ENCODE peak calls at places on chromosome 10, in seven cellular contexts. I is endothelial cell, J is NCI-H2029, Q is IMR-90, O is GM10248, G is pancreas, W is NCI-H1092. F is an unnamed sample.

GRCh38 chr10:48627984-48628609 is 23.2 kb upstream of the ARHGAP22 start:
- DNase-seq in I (no peak), J (no peak), Q (peak; percentile 55), O (no peak), G (no peak), W (no peak), F (peak; percentile 85)

GRCh38 chr10:86681722-86682386 is 13.5 kb downstream of the LDB3 start:
- DNase-seq in I (no peak), J (no peak), Q (no peak), O (no peak), G (no peak), W (no peak), F (no peak)

GRCh38 chr10:92486637-92487036 is 87.3 kb downstream of the IDE start:
- DNase-seq in I (no peak), J (no peak), Q (no peak), O (no peak), G (no peak), W (no peak), F (no peak)

GRCh38 chr10:94626476-94626875 is 57.1 kb upstream of the CYP2C18 start:
- DNase-seq in I (no peak), J (no peak), Q (no peak), O (no peak), G (no peak), W (no peak), F (no peak)

GRCh38 chr10:52532650-52533290 is 218.7 kb downstream of the DKK1 start:
- DNase-seq in I (no peak), J (no peak), Q (no peak), O (no peak), G (no peak), W (no peak), F (no peak)

GRCh38 chr10:42428534-42428933 is 209.8 kb downstream of the ZNF33B start:
- DNase-seq in I (no peak), J (no peak), Q (no peak), O (no peak), G (no peak), W (no peak), F (peak; percentile 8)

GRCh38 chr10:93138113-93138870 is 64.6 kb downstream of the CYP26A1 start:
- DNase-seq in I (no peak), J (no peak), Q (no peak), O (no peak), G (no peak), W (no peak), F (no peak)

GRCh38 chr10:104640339-104641149 is 546 bp upstream of the SORCS3 start:
- DNase-seq in I (peak; percentile 31), J (no peak), Q (no peak), O (no peak), G (no peak), W (no peak), F (no peak)

GRCh38 chr10:72250666-72251065 is 23.1 kb upstream of the DDIT4 start:
- DNase-seq in I (no peak), J (no peak), Q (peak; percentile 82), O (no peak), G (no peak), W (no peak), F (peak; percentile 86)

GRCh38 chr10:75406158-75407065 is 4.8 kb upstream of the ZNF503 start:
- DNase-seq in I (no peak), J (no peak), Q (no peak), O (no peak), G (peak; percentile 25), W (no peak), F (no peak)

GRCh38 chr10:1448252-1448901 is 288.9 kb downstream of the ADARB2 start:
- DNase-seq in I (no peak), J (no peak), Q (no peak), O (no peak), G (no peak), W (no peak), F (no peak)

GRCh38 chr10:97708976-97709745 is 4.4 kb upstream of the MARVELD1 start:
- DNase-seq in I (peak; percentile 61), J (no peak), Q (peak; percentile 88), O (no peak), G (peak; percentile 66), W (no peak), F (peak; percentile 77)

GRCh38 chr10:115402690-115403089 is 309.5 kb downstream of the ATRNL1 start:
- DNase-seq in I (no peak), J (no peak), Q (peak; percentile 30), O (no peak), G (no peak), W (no peak), F (peak; percentile 64)

GRCh38 chr10:23516530-23516929 is 77.7 kb downstream of the OTUD1 start:
- DNase-seq in I (peak; percentile 11), J (no peak), Q (peak; percentile 12), O (no peak), G (no peak), W (no peak), F (peak; percentile 48)

GRCh38 chr10:3025300-3025699 is 42.0 kb upstream of the PFKP start:
- DNase-seq in I (no peak), J (no peak), Q (no peak), O (no peak), G (no peak), W (no peak), F (no peak)

GRCh38 chr10:62794306-62794705 is 10.2 kb upstream of the ADO start:
- DNase-seq in I (no peak), J (no peak), Q (no peak), O (no peak), G (no peak), W (no peak), F (no peak)

GRCh38 chr10:31288961-31289360 is 30.1 kb upstream of the ZEB1 start:
- DNase-seq in I (no peak), J (no peak), Q (peak; percentile 5), O (no peak), G (no peak), W (no peak), F (peak; percentile 85)

GRCh38 chr10:113187066-113187777 is 237.2 kb downstream of the TCF7L2 start:
- DNase-seq in I (no peak), J (no peak), Q (no peak), O (no peak), G (peak; percentile 73), W (no peak), F (no peak)

GRCh38 chr10:132360766-132361447 is 28.9 kb downstream of the LRRC27 start:
- DNase-seq in I (peak; percentile 38), J (no peak), Q (no peak), O (no peak), G (peak; percentile 30), W (no peak), F (no peak)

GRCh38 chr10:71911296-71911954 is 52.8 kb upstream of the CHST3 start:
- DNase-seq in I (no peak), J (no peak), Q (peak; percentile 33), O (no peak), G (no peak), W (no peak), F (peak; percentile 59)

GRCh38 chr10:80400136-80400804 is 8.1 kb upstream of the PRXL2A start:
- DNase-seq in I (no peak), J (no peak), Q (no peak), O (no peak), G (no peak), W (no peak), F (no peak)

GRCh38 chr10:132517951-132518521 is 19.6 kb upstream of the INPP5A start:
- DNase-seq in I (no peak), J (no peak), Q (no peak), O (no peak), G (no peak), W (no peak), F (no peak)

GRCh38 chr10:35335718-35336083 is 608 bp upstream of the CCNY start:
- DNase-seq in I (no peak), J (no peak), Q (no peak), O (no peak), G (no peak), W (no peak), F (peak; percentile 22)

GRCh38 chr10:8306685-8307364 is 252.3 kb downstream of the GATA3 start:
- DNase-seq in I (no peak), J (no peak), Q (no peak), O (no peak), G (no peak), W (no peak), F (no peak)

GRCh38 chr10:96708456-96708855 is 11.9 kb downstream of the PIK3AP1 start:
- DNase-seq in I (no peak), J (no peak), Q (no peak), O (peak; percentile 64), G (no peak), W (no peak), F (no peak)

GRCh38 chr10:61299156-61299555 is 154.0 kb downstream of the TMEM26 start:
- DNase-seq in I (no peak), J (no peak), Q (no peak), O (no peak), G (no peak), W (no peak), F (no peak)

GRCh38 chr10:45375716-45376231 is 1.8 kb downstream of the ALOX5 start:
- DNase-seq in I (no peak), J (no peak), Q (no peak), O (no peak), G (no peak), W (no peak), F (no peak)

GRCh38 chr10:17910144-17910789 is 41.5 kb upstream of the SLC39A12 start:
- DNase-seq in I (peak; percentile 37), J (no peak), Q (peak; percentile 63), O (peak; percentile 26), G (peak; percentile 42), W (no peak), F (peak; percentile 79)

GRCh38 chr10:133131754-133132710 is 28.0 kb upstream of the KNDC1 start:
- DNase-seq in I (no peak), J (no peak), Q (no peak), O (no peak), G (no peak), W (no peak), F (no peak)

GRCh38 chr10:102113261-102113955 is 6.8 kb downstream of the LDB1 start:
- DNase-seq in I (no peak), J (no peak), Q (no peak), O (no peak), G (no peak), W (no peak), F (no peak)

GRCh38 chr10:133422223-133422820 is 2.1 kb downstream of the SPRN start:
- DNase-seq in I (no peak), J (no peak), Q (no peak), O (no peak), G (no peak), W (no peak), F (no peak)

GRCh38 chr10:43249962-43250624 is 16.8 kb downstream of the RASGEF1A start:
- DNase-seq in I (no peak), J (no peak), Q (no peak), O (no peak), G (peak; percentile 3), W (no peak), F (no peak)

GRCh38 chr10:122460891-122461293 is 461 bp upstream of the HTRA1 start:
- DNase-seq in I (no peak), J (no peak), Q (no peak), O (no peak), G (no peak), W (no peak), F (no peak)

GRCh38 chr10:69234447-69234846 is 14.3 kb downstream of the HKDC1 start:
- DNase-seq in I (no peak), J (no peak), Q (no peak), O (no peak), G (no peak), W (no peak), F (no peak)

GRCh38 chr10:100713049-100713858 is 32.1 kb upstream of the PAX2 start:
- DNase-seq in I (no peak), J (no peak), Q (no peak), O (no peak), G (no peak), W (no peak), F (no peak)

GRCh38 chr10:67971311-67971710 is 86.9 kb downstream of the SIRT1 start:
- DNase-seq in I (no peak), J (no peak), Q (no peak), O (no peak), G (no peak), W (no peak), F (no peak)

GRCh38 chr10:30929901-30930520 is 101.7 kb downstream of the ZNF438 start:
- DNase-seq in I (no peak), J (no peak), Q (no peak), O (no peak), G (no peak), W (no peak), F (no peak)

GRCh38 chr10:132467464-132468149 is 70.0 kb upstream of the INPP5A start:
- DNase-seq in I (no peak), J (no peak), Q (no peak), O (no peak), G (peak; percentile 29), W (no peak), F (no peak)